ENCODE peak calls at places on chromosomes 2 and 18, in five cellular contexts. W is cardiac muscle cell, V is fibroblast of the aortic adventitia, G is ovary, F is heart left ventricle. A is an unnamed sample.

GRCh38 chr2:20444993-20445910 is 1.6 kb upstream of the RHOB start:
- DNase-seq in W (no peak), V (no peak), G (no peak), F (no peak), A (no peak)

GRCh38 chr18:49858309-49859005 is 45.1 kb upstream of the ACAA2 start:
- DNase-seq in W (peak; percentile 82), V (peak; percentile 83), G (peak; percentile 61), F (peak; percentile 82), A (peak; percentile 51)

GRCh38 chr2:101190753-101191516 is 39.8 kb upstream of the TBC1D8 start:
- DNase-seq in W (peak; percentile 16), V (no peak), G (no peak), F (no peak), A (no peak)

GRCh38 chr2:239127513-239127912 is 273.3 kb downstream of the HDAC4 start:
- DNase-seq in W (no peak), V (no peak), G (no peak), F (peak; percentile 58), A (no peak)

GRCh38 chr2:128404709-128405466 is 86.2 kb upstream of the HS6ST1 start:
- DNase-seq in W (no peak), V (no peak), G (no peak), F (no peak), A (no peak)

GRCh38 chr2:230695551-230695950 is 17.1 kb upstream of the CAB39 start:
- DNase-seq in W (no peak), V (no peak), G (no peak), F (no peak), A (no peak)

GRCh38 chr18:9876867-9877654 is 8.7 kb upstream of the TXNDC2 start:
- DNase-seq in W (peak; percentile 22), V (peak; percentile 100), G (peak; percentile 54), F (no peak), A (no peak)

GRCh38 chr2:235605306-235605998 is 111.6 kb downstream of the AGAP1 start:
- DNase-seq in W (peak; percentile 54), V (peak; percentile 97), G (peak; percentile 74), F (peak; percentile 82), A (peak; percentile 60)

GRCh38 chr2:109268916-109269315 is 139.9 kb downstream of the SH3RF3 start:
- DNase-seq in W (no peak), V (no peak), G (no peak), F (peak; percentile 33), A (no peak)

GRCh38 chr2:59919579-59919978 is 633.9 kb downstream of the BCL11A start:
- DNase-seq in W (no peak), V (no peak), G (no peak), F (no peak), A (no peak)

GRCh38 chr2:15049096-15049993 is 416.8 kb downstream of the LRATD1 start:
- DNase-seq in W (no peak), V (no peak), G (no peak), F (no peak), A (no peak)

GRCh38 chr2:60484080-60484737 is 69.2 kb downstream of the BCL11A start:
- DNase-seq in W (peak; percentile 28), V (peak; percentile 33), G (no peak), F (no peak), A (no peak)

GRCh38 chr2:185979546-185980071 is 241.0 kb downstream of the FSIP2 start:
- DNase-seq in W (no peak), V (no peak), G (no peak), F (no peak), A (peak; percentile 8)

GRCh38 chr2:66477125-66477842 is 42.4 kb downstream of the MEIS1 start:
- DNase-seq in W (no peak), V (peak; percentile 51), G (no peak), F (no peak), A (no peak)

GRCh38 chr2:235371018-235371417 is 122.8 kb upstream of the AGAP1 start:
- DNase-seq in W (no peak), V (no peak), G (no peak), F (no peak), A (no peak)

GRCh38 chr2:95670686-95671085 is 78.9 kb downstream of the TRIM43 start:
- DNase-seq in W (no peak), V (no peak), G (no peak), F (no peak), A (no peak)

GRCh38 chr18:60554961-60555360 is 182.4 kb upstream of the MC4R start:
- DNase-seq in W (no peak), V (no peak), G (no peak), F (no peak), A (no peak)

GRCh38 chr2:73700661-73701447 is 36.3 kb downstream of the TPRKB start:
- DNase-seq in W (no peak), V (no peak), G (no peak), F (no peak), A (no peak)

GRCh38 chr2:231037731-231038482 is 584 bp downstream of the C2orf72 start:
- DNase-seq in W (peak; percentile 54), V (no peak), G (no peak), F (no peak), A (peak; percentile 32)

GRCh38 chr2:69946351-69947077 is 14.9 kb downstream of the ASPRV1 start:
- DNase-seq in W (no peak), V (peak; percentile 29), G (no peak), F (no peak), A (peak; percentile 64)

GRCh38 chr2:17476060-17476459 is 42.2 kb downstream of the RAD51AP2 start:
- DNase-seq in W (no peak), V (no peak), G (no peak), F (no peak), A (no peak)

GRCh38 chr2:118670281-118670680 is 177.2 kb downstream of the EN1 start:
- DNase-seq in W (no peak), V (peak; percentile 71), G (no peak), F (no peak), A (no peak)

GRCh38 chr2:240965296-240965904 is 33.0 kb upstream of the SNED1 start:
- DNase-seq in W (no peak), V (no peak), G (peak; percentile 47), F (peak; percentile 61), A (no peak)

GRCh38 chr2:187093771-187094412 is 244.9 kb upstream of the ZSWIM2 start:
- DNase-seq in W (no peak), V (no peak), G (no peak), F (no peak), A (no peak)

GRCh38 chr2:159960413-159960812 is 102.0 kb downstream of the PLA2R1 start:
- DNase-seq in W (no peak), V (peak; percentile 83), G (no peak), F (no peak), A (no peak)

GRCh38 chr2:241904011-241904718 is 34.6 kb downstream of the RTP5 start:
- DNase-seq in W (no peak), V (no peak), G (no peak), F (no peak), A (no peak)

GRCh38 chr18:65526099-65526498 is 224.7 kb upstream of the CDH7 start:
- DNase-seq in W (no peak), V (no peak), G (no peak), F (no peak), A (no peak)

GRCh38 chr2:234478121-234478858 is 18.6 kb downstream of the ARL4C start:
- DNase-seq in W (no peak), V (peak; percentile 49), G (no peak), F (no peak), A (no peak)

GRCh38 chr2:180015951-180016709 is 9.0 kb upstream of the CWC22 start:
- DNase-seq in W (no peak), V (peak; percentile 96), G (no peak), F (no peak), A (peak; percentile 2)
- H3K4me3 ChIP-seq in W (no peak overlapping the region), V (peak overlapping the region; percentile 15), G (no peak overlapping the region), F (no peak overlapping the region), A (no peak overlapping the region)

DNA sequence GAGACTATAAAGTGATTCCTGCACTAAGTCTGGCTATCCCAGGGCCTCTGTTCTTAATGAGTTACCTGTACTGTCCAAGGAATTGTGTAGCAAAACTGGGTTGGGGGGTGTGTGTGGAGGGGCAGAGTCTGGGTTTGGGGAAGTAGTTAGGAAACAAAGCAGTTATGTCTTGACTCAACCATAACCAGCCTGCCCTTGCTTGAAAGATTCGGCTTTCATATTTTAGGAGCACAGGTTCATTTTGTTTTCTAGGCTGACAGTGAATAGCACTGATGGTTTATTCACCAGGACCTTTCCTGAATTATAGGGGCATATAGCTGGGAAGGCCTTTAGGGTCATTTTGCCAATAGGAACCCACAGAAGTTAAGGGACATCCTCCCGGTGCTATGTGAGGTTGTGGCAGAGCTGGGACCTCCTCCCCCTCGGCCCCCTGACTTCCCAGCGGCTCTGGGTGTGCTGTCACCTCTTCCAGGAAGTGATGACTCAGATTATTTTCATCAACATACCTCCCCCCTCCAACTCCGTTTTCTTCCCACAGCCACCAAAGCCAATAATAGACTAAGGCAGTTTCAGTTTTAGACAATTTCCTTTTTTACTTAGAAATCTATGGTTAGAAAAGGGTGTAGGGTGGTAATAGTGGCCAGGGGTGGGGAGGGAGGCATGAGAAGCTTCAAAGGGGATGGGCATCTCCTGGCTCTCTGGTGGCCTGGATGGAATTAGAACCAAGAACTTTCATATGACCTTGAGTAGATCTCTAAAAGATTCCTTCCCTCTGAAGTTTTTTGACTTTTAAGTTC is 44.8 kb downstream of the SETBP1 start:
- DNase-seq in W (no peak), V (peak; percentile 61), G (peak; percentile 41), F (peak; percentile 65), A (peak; percentile 17)
- H3K4me3 ChIP-seq in W (no peak overlapping the region), V (no peak overlapping the region), G (no peak overlapping the region), F (no peak overlapping the region), A (no peak overlapping the region)

GRCh38 chr18:77899972-77900754 is 650.5 kb downstream of the GALR1 start:
- DNase-seq in W (peak; percentile 81), V (no peak), G (peak; percentile 43), F (peak; percentile 72), A (peak; percentile 46)
- H3K4me3 ChIP-seq in W (peak overlapping the region; percentile 33), V (no peak overlapping the region), G (no peak overlapping the region), F (peak overlapping the region; percentile 33), A (peak overlapping the region; percentile 17)

GRCh38 chr2:39227628-39228412 is 15.9 kb downstream of the CDKL4 start:
- DNase-seq in W (peak; percentile 84), V (peak; percentile 77), G (peak; percentile 82), F (peak; percentile 88), A (peak; percentile 58)
- H3K4me3 ChIP-seq in W (peak overlapping the region; percentile 13), V (no peak overlapping the region), G (no peak overlapping the region), F (peak overlapping the region; percentile 47), A (no peak overlapping the region)

GRCh38 chr18:58805482-58806187 is 59.0 kb upstream of the ZNF532 start:
- DNase-seq in W (no peak), V (no peak), G (no peak), F (no peak), A (no peak)

GRCh38 chr18:58808349-58808748 is 56.3 kb upstream of the ZNF532 start:
- DNase-seq in W (no peak), V (no peak), G (no peak), F (no peak), A (no peak)

GRCh38 chr18:58803978-58804377 is 60.7 kb upstream of the ZNF532 start:
- DNase-seq in W (no peak), V (no peak), G (no peak), F (no peak), A (no peak)

GRCh38 chr18:58806826-58807714 is 57.6 kb upstream of the ZNF532 start:
- DNase-seq in W (no peak), V (no peak), G (no peak), F (no peak), A (no peak)

DNA sequence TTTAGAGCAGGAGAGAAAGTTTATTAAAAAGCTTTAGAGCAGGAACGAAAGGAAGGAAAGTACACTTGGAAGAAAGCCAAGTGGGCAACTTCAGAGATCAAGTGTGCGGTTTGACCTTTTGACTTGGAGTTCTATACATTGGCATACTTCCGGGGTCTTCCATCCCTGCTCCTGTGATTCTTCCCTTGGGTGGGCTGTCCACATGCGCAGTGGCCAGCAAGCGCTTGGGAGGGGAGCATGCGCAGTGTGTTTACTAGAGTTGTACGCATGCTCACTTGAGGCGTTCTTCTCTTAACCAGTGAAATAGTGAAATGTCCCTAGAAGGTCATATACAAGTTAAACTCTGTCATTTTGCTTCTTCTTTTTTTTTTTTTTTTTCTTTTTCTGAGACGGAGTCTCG is 56.9 kb upstream of the ZNF532 start:
- DNase-seq in W (peak; percentile 40), V (no peak), G (no peak), F (no peak), A (no peak)
- H3K4me3 ChIP-seq in W (no peak overlapping the region), V (no peak overlapping the region), G (no peak overlapping the region), F (no peak overlapping the region), A (no peak overlapping the region)

A was measured in MG63.